ENCODE peak calls at places on chromosomes 6 and 20, in six cellular contexts. K is cardiac muscle cell, A is neural crest cell, O is esophagus squamous epithelium, N is activated B cell treated with CpG ODN at 0.5 μM for 24 hours, H is progenitor cell of endocrine pancreas. E is an unnamed sample.

GRCh38 chr6:33316603-33317417 is 734 bp downstream of the ZBTB22 start:
- DNase-seq in K (no peak), A (no peak), O (no peak), N (no peak), H (no peak), E (no peak)

GRCh38 chr6:165988306-165988756 is 179.3 kb downstream of the TBXT start:
- DNase-seq in K (no peak), A (peak), O (no peak), N (no peak), H (no peak), E (no peak)

GRCh38 chr20:56400001-56400640 is 7.7 kb downstream of the CSTF1 start:
- DNase-seq in K (peak), A (peak), O (no peak), N (no peak), H (peak), E (no peak)

GRCh38 chr6:159608961-159609673 is 83.9 kb downstream of the SOD2 start:
- DNase-seq in K (peak), A (no peak), O (no peak), N (no peak), H (no peak), E (no peak)

GRCh38 chr6:38776515-38776914 is 61.4 kb downstream of the DNAH8 start:
- DNase-seq in K (no peak), A (no peak), O (no peak), N (no peak), H (no peak), E (no peak)

GRCh38 chr20:63861981-63862901 is 943 bp downstream of the ABHD16B start:
- DNase-seq in K (no peak), A (no peak), O (no peak), N (no peak), H (no peak), E (no peak)

GRCh38 chr20:59837623-59838394 is 95.6 kb downstream of the SYCP2 start:
- DNase-seq in K (no peak), A (no peak), O (no peak), N (no peak), H (no peak), E (no peak)

GRCh38 chr6:133918208-133918930 is 29.5 kb downstream of the TCF21 start:
- DNase-seq in K (no peak), A (no peak), O (no peak), N (no peak), H (no peak), E (no peak)

GRCh38 chr6:127382413-127382812 is 39.0 kb upstream of the ECHDC1 start:
- DNase-seq in K (no peak), A (no peak), O (no peak), N (no peak), H (no peak), E (no peak)

GRCh38 chr6:146890644-146891434 is 292.1 kb downstream of the ADGB start:
- DNase-seq in K (no peak), A (no peak), O (no peak), N (no peak), H (no peak), E (no peak)

GRCh38 chr6:112145080-112145573 is 57.7 kb downstream of the FAM229B start:
- DNase-seq in K (no peak), A (no peak), O (no peak), N (no peak), H (no peak), E (no peak)

DNA sequence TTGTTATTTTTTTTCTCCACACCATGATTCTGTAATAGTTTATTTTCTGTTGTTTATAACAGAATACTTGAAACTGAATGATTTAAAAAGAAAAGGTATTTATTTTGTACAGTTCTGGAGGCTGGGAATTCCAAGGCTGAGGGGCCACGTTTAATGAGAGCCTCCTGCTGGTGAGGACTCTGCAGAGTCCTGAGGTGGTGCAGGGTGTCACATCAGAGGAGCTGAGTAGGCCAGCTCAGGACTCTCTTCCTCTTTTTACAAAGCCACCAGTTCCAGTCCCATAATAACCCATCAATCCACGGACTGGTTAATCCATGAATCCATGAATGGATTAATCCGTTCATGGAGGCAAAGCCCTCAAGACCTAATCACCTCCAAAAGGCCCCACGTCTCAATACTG is 71.6 kb downstream of the TFAP2A start:
- DNase-seq in K (no peak), A (no peak), O (no peak), N (no peak), H (no peak), E (no peak)
- TF ChIP-seq CTCF in K (no peak), A (no peak), O (no peak), N (no peak), H (no peak), E (no peak)

DNA sequence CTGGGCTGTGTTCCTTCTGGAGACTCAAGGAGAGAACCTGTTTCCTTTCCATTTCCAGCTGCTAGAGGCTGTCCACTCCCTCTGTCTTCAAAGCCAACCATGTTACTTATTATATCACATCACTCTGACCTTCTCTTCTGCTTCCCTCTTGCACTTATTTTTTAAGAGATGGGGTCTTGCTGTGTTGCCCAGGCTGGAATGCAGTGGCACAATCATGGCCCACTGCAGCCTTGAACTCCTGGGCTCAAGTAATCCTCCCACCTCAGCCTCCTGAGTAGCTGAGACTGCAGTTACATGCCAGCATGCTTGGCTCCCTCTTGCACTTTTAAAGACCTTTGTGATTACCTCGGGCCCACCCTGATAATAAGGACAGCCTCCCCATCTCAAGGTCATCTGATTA is 160.0 kb upstream of the DTNBP1 start:
- DNase-seq in K (no peak), A (no peak), O (no peak), N (no peak), H (no peak), E (no peak)
- TF ChIP-seq CTCF in K (no peak), A (no peak), O (no peak), N (no peak), H (no peak), E (no peak)

DNA sequence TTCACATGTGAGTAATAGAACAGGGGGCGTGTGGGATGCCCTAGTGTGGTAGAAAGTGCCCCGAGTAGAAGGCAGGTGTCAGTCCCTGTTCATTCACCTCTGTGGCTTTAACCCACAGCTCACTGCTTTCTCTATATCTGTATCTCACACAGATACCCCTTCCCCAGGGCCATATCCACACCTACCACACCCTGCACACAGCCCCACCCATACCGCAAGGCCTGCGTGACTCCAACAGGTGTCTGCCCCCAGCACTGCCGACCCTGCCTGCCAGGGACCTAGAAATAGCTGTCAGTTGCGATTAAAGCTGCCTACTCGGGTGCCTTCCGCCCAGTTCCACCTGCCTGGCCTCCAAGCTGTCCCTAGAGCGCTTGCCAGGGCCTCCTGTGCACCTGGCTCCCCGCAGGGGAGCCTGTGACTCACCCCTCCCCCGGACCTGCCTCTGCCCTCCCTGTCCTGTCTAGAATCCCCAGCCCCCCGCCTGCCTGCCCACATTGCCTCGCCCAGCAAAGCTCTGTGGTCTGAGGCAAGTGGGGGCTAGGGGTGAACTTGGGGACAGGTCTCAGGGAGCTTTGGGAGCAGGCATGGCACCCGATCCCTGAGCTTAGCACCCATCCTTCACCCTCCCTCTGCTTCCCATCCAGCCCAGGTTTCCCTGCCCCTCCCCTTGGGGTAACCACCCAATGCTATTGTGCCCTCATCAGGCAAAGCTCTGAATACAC is 38.3 kb upstream of the ID1 start:
- DNase-seq in K (no peak), A (no peak), O (no peak), N (no peak), H (no peak), E (no peak)
- TF ChIP-seq CTCF in K (no peak), A (no peak), O (no peak), N (no peak), H (no peak), E (no peak)

GRCh38 chr6:30725713-30726505 is 5.8 kb downstream of the TUBB start:
- DNase-seq in K (peak), A (no peak), O (no peak), N (no peak), H (no peak), E (no peak)

GRCh38 chr6:30726506-30727413 is 6.6 kb downstream of the TUBB start:
- DNase-seq in K (no peak), A (no peak), O (no peak), N (no peak), H (no peak), E (no peak)

GRCh38 chr6:30730611-30731435 is 10.7 kb downstream of the TUBB start:
- DNase-seq in K (peak), A (peak), O (no peak), N (peak), H (peak), E (peak)

GRCh38 chr6:30724906-30725667 is 4.9 kb downstream of the TUBB start:
- DNase-seq in K (no peak), A (no peak), O (no peak), N (no peak), H (no peak), E (no peak)

GRCh38 chr6:30727920-30728605 is 7.9 kb downstream of the TUBB start:
- DNase-seq in K (peak), A (no peak), O (no peak), N (no peak), H (no peak), E (no peak)
- TF ChIP-seq CTCF in K (peak), A (peak), O (no peak), N (no peak), H (peak), E (no peak)

DNA sequence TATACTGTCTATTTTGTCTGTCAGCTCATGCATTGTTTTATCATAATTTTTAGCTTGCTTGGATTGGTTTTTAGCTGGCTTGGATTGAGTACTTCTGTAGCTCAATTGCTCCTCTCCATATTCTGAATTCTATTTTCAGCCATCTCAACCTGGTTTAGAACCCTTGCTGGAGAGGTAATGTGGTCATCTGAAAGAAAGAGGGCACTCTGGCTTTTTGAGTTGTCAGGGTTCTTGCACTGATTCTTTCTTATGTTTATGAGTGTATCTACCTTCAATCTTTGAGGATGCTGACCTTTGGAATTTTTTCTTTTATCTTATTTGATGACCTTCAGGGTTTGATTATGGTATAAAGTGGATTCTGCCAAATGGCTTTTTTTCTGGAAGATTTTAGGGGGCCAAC is 632.7 kb upstream of the ID4 start:
- DNase-seq in K (no peak), A (no peak), O (no peak), N (no peak), H (no peak), E (no peak)
- TF ChIP-seq CTCF in K (no peak), A (no peak), O (no peak), N (no peak), H (no peak), E (no peak)

GRCh38 chr6:12582421-12583110 is 134.0 kb upstream of the PHACTR1 start:
- DNase-seq in K (no peak), A (no peak), O (no peak), N (no peak), H (no peak), E (no peak)
- TF ChIP-seq CTCF in K (no peak), A (no peak), O (no peak), N (no peak), H (no peak), E (no peak)

GRCh38 chr6:36196049-36196879 is at the start of gene BRPF3:
- DNase-seq in K (peak), A (peak), O (peak), N (peak), H (peak), E (peak)
- TF ChIP-seq CTCF in K (peak), A (peak), O (peak), N (no peak), H (peak), E (peak)